ENCODE peak calls at places on chromosomes 2 and 18, in nine cellular contexts. Q is K562, Z is keratinocyte, V is trophoblast cell, C is HCT116, X is GM23248, R is HepG2, W is GM12878, Y is PC-3. A is an unnamed sample.
A peak's percentile ranks its signal among the peaks of the same experiment; 100 is the strongest.

GRCh38 chr2:234852035-234852434 is 99.8 kb upstream of the SH3BP4 start:
- DNase-seq in Y (no peak), C (no peak), R (no peak), W (no peak), Q (no peak), V (no peak), X (no peak), Z (no peak), A (no peak)

GRCh38 chr2:190343500-190344274 is at the start of gene INPP1:
- DNase-seq in Z (no peak), W (no peak), R (no peak), Y (peak; percentile 46), V (peak; percentile 53), X (peak; percentile 88), Q (no peak), C (no peak), A (peak; percentile 64)

GRCh38 chr2:8472545-8473361 is 209.1 kb upstream of the ID2 start:
- DNase-seq in R (no peak), W (no peak), Z (no peak), C (no peak), V (no peak), X (no peak), Y (no peak), Q (no peak), A (no peak)

GRCh38 chr2:5616019-5616418 is 76.2 kb upstream of the SOX11 start:
- DNase-seq in R (no peak), Q (no peak), W (no peak), X (no peak), C (no peak), Z (no peak), V (no peak), Y (no peak), A (no peak)

GRCh38 chr2:29844713-29845320 is 76.6 kb downstream of the ALK start:
- DNase-seq in W (no peak), Z (no peak), Q (no peak), Y (peak; percentile 72), V (no peak), C (no peak), X (peak; percentile 67), R (no peak), A (no peak)

GRCh38 chr2:217743980-217744761 is 258.6 kb downstream of the TNS1 start:
- DNase-seq in R (no peak), Q (no peak), Y (no peak), V (no peak), C (no peak), X (no peak), Z (no peak), W (no peak), A (no peak)

GRCh38 chr2:124804014-124804940 is 779.2 kb downstream of the CNTNAP5 start:
- DNase-seq in Q (peak; percentile 43), V (peak; percentile 60), Z (no peak), W (peak; percentile 12), Y (peak; percentile 46), C (peak; percentile 3), R (peak; percentile 69), X (peak; percentile 43), A (peak; percentile 73)

GRCh38 chr2:126781206-126781605 is 117.5 kb upstream of the TEX51 start:
- DNase-seq in C (no peak), W (no peak), R (no peak), Y (no peak), Q (no peak), Z (no peak), V (no peak), X (no peak), A (no peak)

GRCh38 chr2:159895258-159896209 is 97.5 kb upstream of the CD302 start:
- DNase-seq in Z (no peak), Q (no peak), C (no peak), X (peak; percentile 21), W (no peak), V (peak; percentile 92), Y (no peak), R (no peak), A (no peak)

GRCh38 chr2:101479810-101480209 is 4.9 kb upstream of the RFX8 start:
- DNase-seq in W (no peak), Z (no peak), Y (no peak), C (no peak), R (no peak), V (no peak), X (no peak), Q (no peak), A (no peak)

GRCh38 chr2:198214108-198214736 is 409.8 kb downstream of the PLCL1 start:
- DNase-seq in Q (no peak), Z (no peak), R (no peak), V (no peak), Y (no peak), X (peak; percentile 48), C (no peak), W (no peak), A (no peak)

GRCh38 chr18:54100466-54100865 is 124.0 kb downstream of the MBD2 start:
- DNase-seq in R (no peak), C (no peak), W (no peak), Q (no peak), Y (no peak), Z (no peak), V (no peak), X (no peak), A (no peak)

GRCh38 chr2:241986836-241987641 is 117.5 kb downstream of the RTP5 start:
- DNase-seq in Q (no peak), V (no peak), Z (no peak), W (no peak), X (no peak), Y (no peak), R (no peak), C (no peak), A (no peak)

GRCh38 chr18:57585846-57586242 is 658 bp downstream of the FECH start:
- DNase-seq in V (no peak), Z (no peak), Y (no peak), X (no peak), C (no peak), R (no peak), W (no peak), Q (no peak), A (no peak)

GRCh38 chr18:68519341-68519740 is 195.6 kb downstream of the TMX3 start:
- DNase-seq in Q (no peak), Y (no peak), C (no peak), V (peak; percentile 14), W (no peak), X (no peak), R (no peak), Z (no peak), A (no peak)

DNA sequence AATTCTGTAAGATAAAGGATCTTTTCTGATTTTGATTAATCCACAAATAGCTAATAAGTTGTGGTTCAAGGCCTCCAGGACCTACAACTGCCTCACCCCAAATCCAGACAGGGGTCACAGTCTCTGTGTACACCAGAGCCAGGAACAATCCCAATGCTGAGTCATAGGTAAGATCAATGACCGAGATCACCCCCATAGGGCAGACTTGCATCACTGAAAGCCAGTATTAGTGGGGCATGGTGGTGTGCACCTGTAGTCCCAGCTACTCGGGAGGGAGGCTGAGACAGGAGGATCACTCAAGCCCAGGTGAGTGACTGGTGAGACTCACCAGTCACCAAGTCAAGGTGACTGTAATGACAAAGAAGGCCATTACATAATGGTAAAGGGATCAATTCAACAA is 12.9 kb downstream of the PARD6G start:
- DNase-seq in Y (no peak), R (no peak), Q (no peak), V (no peak), C (no peak), W (no peak), X (no peak), Z (no peak), A (no peak)
- H3K9ac ChIP-seq in Y (no peak overlapping the region), R (no peak overlapping the region), Q (no peak overlapping the region), V (no peak overlapping the region), C (no peak overlapping the region), W (no peak overlapping the region), X (no peak overlapping the region), Z (no peak overlapping the region), A (no peak overlapping the region)

GRCh38 chr2:110124038-110124825 is 8.6 kb upstream of the MALL start:
- DNase-seq in Q (no peak), W (no peak), Z (no peak), V (no peak), C (no peak), X (no peak), R (no peak), Y (no peak), A (no peak)

GRCh38 chr2:110125292-110125691 is 9.7 kb upstream of the MALL start:
- DNase-seq in Y (no peak), R (no peak), V (peak; percentile 50), Z (no peak), Q (no peak), W (no peak), C (no peak), X (peak; percentile 41), A (no peak)

GRCh38 chr2:110126086-110126773 is 10.6 kb upstream of the MALL start:
- DNase-seq in Z (no peak), W (no peak), V (no peak), Q (no peak), R (no peak), C (no peak), Y (no peak), X (peak; percentile 76), A (no peak)

GRCh38 chr2:110121592-110121991 is 6.0 kb upstream of the MALL start:
- DNase-seq in Z (no peak), W (no peak), R (no peak), Y (no peak), Q (no peak), X (no peak), V (no peak), C (no peak), A (no peak)

GRCh38 chr2:110126926-110127325 is 11.3 kb upstream of the MALL start:
- DNase-seq in X (no peak), Y (no peak), Z (no peak), C (no peak), V (no peak), W (no peak), R (peak; percentile 25), Q (no peak), A (no peak)
- H2AFZ ChIP-seq in X (no peak overlapping the region), Y (no peak overlapping the region), Z (no peak overlapping the region), C (no peak overlapping the region), V (no peak overlapping the region), W (no peak overlapping the region), R (no peak overlapping the region), Q (no peak overlapping the region), A (no peak overlapping the region)

DNA sequence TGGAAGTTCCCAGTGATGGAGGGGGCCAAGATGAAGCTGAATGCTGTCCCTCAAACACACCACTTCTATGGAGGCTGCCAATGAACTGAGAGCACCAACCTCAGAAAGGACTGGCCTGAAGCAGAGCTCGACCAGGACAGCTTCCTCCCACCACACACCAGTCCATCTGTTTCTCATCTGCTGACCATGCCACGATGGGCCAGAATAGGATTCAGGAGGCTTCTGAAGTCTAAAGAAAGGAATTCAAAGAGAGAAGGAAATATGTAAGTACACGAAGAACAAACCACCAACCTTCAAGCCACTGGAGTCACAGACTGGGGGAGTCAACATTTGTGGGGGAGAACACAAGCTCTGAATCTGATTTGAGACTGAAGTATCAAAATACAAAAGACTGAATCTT is 157.6 kb upstream of the CCDC68 start:
- DNase-seq in C (no peak), Y (no peak), R (no peak), Q (no peak), W (no peak), V (no peak), Z (no peak), X (peak; percentile 19), A (no peak)
- H3K27ac ChIP-seq in C (no peak overlapping the region), Y (no peak overlapping the region), R (no peak overlapping the region), Q (no peak overlapping the region), W (no peak overlapping the region), V (no peak overlapping the region), Z (no peak overlapping the region), X (no peak overlapping the region), A (no peak overlapping the region)

DNA sequence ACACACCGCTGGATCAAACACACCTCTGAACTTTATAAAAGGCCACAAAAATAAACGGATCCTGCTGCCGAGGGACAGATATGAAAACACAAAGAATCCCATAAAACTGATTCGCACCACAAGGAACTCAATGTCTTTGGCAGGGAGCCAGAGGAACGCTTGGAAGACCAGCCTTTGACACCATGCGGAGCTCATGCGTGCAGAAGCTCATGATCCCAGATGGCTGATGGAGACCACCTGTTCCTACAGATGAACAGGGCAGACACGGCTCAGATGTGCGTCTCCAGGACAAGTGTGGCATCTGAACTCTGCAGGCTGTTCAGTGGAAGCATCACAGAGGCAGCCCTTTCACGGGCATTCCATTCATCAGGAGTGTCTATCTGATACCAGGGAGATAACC is 24.9 kb downstream of the COPS9 start:
- DNase-seq in X (peak; percentile 12), Z (no peak), R (no peak), V (no peak), W (no peak), C (no peak), Q (no peak), Y (no peak), A (no peak)
- H3K9ac ChIP-seq in X (no peak overlapping the region), Z (no peak overlapping the region), R (no peak overlapping the region), V (no peak overlapping the region), W (no peak overlapping the region), C (no peak overlapping the region), Q (no peak overlapping the region), Y (no peak overlapping the region), A (no peak overlapping the region)